ENCODE peak calls at places on chromosomes 12 and 14, in six cellular contexts. One of them, this sample, is unnamed.

GRCh38 chr12:80443974-80444666 is at the start of gene PTPRQ:
- DNase-seq in HEK293T: no peak
- DNase-seq in NCI-H2107: no peak
- DNase-seq in endothelial cell: no peak
- DNase-seq in HCT116: no peak
- DNase-seq in endodermal cell: no peak
- DNase-seq in this sample: no peak

GRCh38 chr14:91387135-91387849 is 30.3 kb downstream of the CCDC88C start:
- DNase-seq in endodermal cell: no peak
- DNase-seq in NCI-H2107: peak
- DNase-seq in endothelial cell: no peak
- DNase-seq in HEK293T: no peak
- DNase-seq in HCT116: no peak
- DNase-seq in this sample: peak

GRCh38 chr14:72692678-72693077 is 201.2 kb downstream of the DPF3 start:
- DNase-seq in NCI-H2107: no peak
- DNase-seq in endothelial cell: no peak
- DNase-seq in HEK293T: peak
- DNase-seq in endodermal cell: peak
- DNase-seq in HCT116: no peak
- DNase-seq in this sample: no peak

GRCh38 chr12:121167232-121167820 is 34.6 kb downstream of the P2RX7 start:
- DNase-seq in HCT116: no peak
- DNase-seq in endodermal cell: no peak
- DNase-seq in HEK293T: no peak
- DNase-seq in NCI-H2107: no peak
- DNase-seq in endothelial cell: no peak
- DNase-seq in this sample: no peak

GRCh38 chr12:92784795-92785562 is 82.2 kb downstream of the PLEKHG7 start:
- DNase-seq in NCI-H2107: peak
- DNase-seq in endodermal cell: peak
- DNase-seq in endothelial cell: peak
- DNase-seq in HCT116: peak
- DNase-seq in HEK293T: peak
- DNase-seq in this sample: peak

GRCh38 chr12:48388430-48388829 is 37.7 kb upstream of the ZNF641 start:
- DNase-seq in HEK293T: no peak
- DNase-seq in endodermal cell: no peak
- DNase-seq in NCI-H2107: no peak
- DNase-seq in HCT116: no peak
- DNase-seq in endothelial cell: no peak
- DNase-seq in this sample: no peak

GRCh38 chr14:87805315-87805723 is 187.7 kb downstream of the GALC start:
- DNase-seq in HEK293T: peak
- DNase-seq in endodermal cell: peak
- DNase-seq in NCI-H2107: no peak
- DNase-seq in endothelial cell: peak
- DNase-seq in HCT116: no peak
- DNase-seq in this sample: peak

GRCh38 chr12:66044731-66045130 is 85.8 kb downstream of the LLPH start:
- DNase-seq in HCT116: no peak
- DNase-seq in HEK293T: no peak
- DNase-seq in endothelial cell: no peak
- DNase-seq in endodermal cell: no peak
- DNase-seq in NCI-H2107: no peak
- DNase-seq in this sample: no peak

GRCh38 chr14:65100905-65101541 is 1.3 kb downstream of the MAX start:
- DNase-seq in endothelial cell: no peak
- DNase-seq in HEK293T: no peak
- DNase-seq in HCT116: no peak
- DNase-seq in NCI-H2107: no peak
- DNase-seq in endodermal cell: no peak
- DNase-seq in this sample: no peak

GRCh38 chr14:73239463-73240241 is 2.3 kb downstream of the PAPLN start:
- DNase-seq in NCI-H2107: no peak
- DNase-seq in HCT116: no peak
- DNase-seq in HEK293T: no peak
- DNase-seq in endothelial cell: peak
- DNase-seq in endodermal cell: peak
- DNase-seq in this sample: no peak

GRCh38 chr12:62866451-62867082 is 68.4 kb downstream of the PPM1H start:
- DNase-seq in endothelial cell: peak
- DNase-seq in endodermal cell: peak
- DNase-seq in NCI-H2107: no peak
- DNase-seq in HCT116: no peak
- DNase-seq in HEK293T: no peak
- DNase-seq in this sample: no peak

GRCh38 chr12:59651230-59651920 is 55.5 kb downstream of the SLC16A7 start:
- DNase-seq in HEK293T: no peak
- DNase-seq in endothelial cell: no peak
- DNase-seq in endodermal cell: no peak
- DNase-seq in HCT116: no peak
- DNase-seq in NCI-H2107: no peak
- DNase-seq in this sample: no peak

GRCh38 chr12:48810817-48811453 is 7.4 kb upstream of the CACNB3 start:
- DNase-seq in endodermal cell: peak
- DNase-seq in HEK293T: no peak
- DNase-seq in HCT116: no peak
- DNase-seq in NCI-H2107: no peak
- DNase-seq in endothelial cell: no peak
- DNase-seq in this sample: no peak

GRCh38 chr12:26226119-26226518 is 30.7 kb downstream of the SSPN start:
- DNase-seq in HEK293T: no peak
- DNase-seq in endothelial cell: no peak
- DNase-seq in endodermal cell: no peak
- DNase-seq in HCT116: no peak
- DNase-seq in NCI-H2107: no peak
- DNase-seq in this sample: no peak

GRCh38 chr14:102824832-102825231 is 47.6 kb downstream of the TRAF3 start:
- DNase-seq in HCT116: no peak
- DNase-seq in NCI-H2107: no peak
- DNase-seq in endothelial cell: no peak
- DNase-seq in endodermal cell: no peak
- DNase-seq in HEK293T: no peak
- DNase-seq in this sample: no peak

GRCh38 chr12:74598819-74599218 is 61.2 kb downstream of the ATXN7L3B start:
- DNase-seq in HCT116: no peak
- DNase-seq in endothelial cell: no peak
- DNase-seq in HEK293T: no peak
- DNase-seq in NCI-H2107: no peak
- DNase-seq in endodermal cell: no peak
- DNase-seq in this sample: no peak

GRCh38 chr12:3658327-3659163 is 94.4 kb downstream of the CRACR2A start:
- DNase-seq in endodermal cell: peak
- DNase-seq in HCT116: no peak
- DNase-seq in NCI-H2107: no peak
- DNase-seq in endothelial cell: peak
- DNase-seq in HEK293T: no peak
- DNase-seq in this sample: no peak

GRCh38 chr12:128661216-128661550 is 162.6 kb downstream of the SLC15A4 start:
- DNase-seq in HCT116: no peak
- DNase-seq in HEK293T: no peak
- DNase-seq in endothelial cell: no peak
- DNase-seq in NCI-H2107: no peak
- DNase-seq in endodermal cell: no peak
- DNase-seq in this sample: peak

GRCh38 chr12:14768823-14769405 is 34.4 kb downstream of the WBP11 start:
- DNase-seq in NCI-H2107: no peak
- DNase-seq in HCT116: no peak
- DNase-seq in endodermal cell: peak
- DNase-seq in endothelial cell: peak
- DNase-seq in HEK293T: no peak
- DNase-seq in this sample: no peak

GRCh38 chr14:97456958-97457357 is 659.8 kb downstream of the VRK1 start:
- DNase-seq in HEK293T: no peak
- DNase-seq in HCT116: no peak
- DNase-seq in endothelial cell: no peak
- DNase-seq in endodermal cell: no peak
- DNase-seq in NCI-H2107: no peak
- DNase-seq in this sample: no peak

GRCh38 chr14:31291210-31291609 is 83.6 kb upstream of the HECTD1 start:
- DNase-seq in NCI-H2107: no peak
- DNase-seq in endodermal cell: no peak
- DNase-seq in HCT116: no peak
- DNase-seq in HEK293T: no peak
- DNase-seq in endothelial cell: no peak
- DNase-seq in this sample: no peak

GRCh38 chr12:101852998-101853397 is 22.2 kb upstream of the GNPTAB start:
- DNase-seq in HEK293T: no peak
- DNase-seq in NCI-H2107: no peak
- DNase-seq in endodermal cell: no peak
- DNase-seq in HCT116: no peak
- DNase-seq in endothelial cell: no peak
- DNase-seq in this sample: no peak

GRCh38 chr14:24314377-24315193 is 3.3 kb downstream of the LTB4R start:
- DNase-seq in endodermal cell: no peak
- DNase-seq in HEK293T: no peak
- DNase-seq in HCT116: no peak
- DNase-seq in NCI-H2107: no peak
- DNase-seq in endothelial cell: no peak
- DNase-seq in this sample: no peak